ENCODE peak calls at places on chromosomes 11 and 22, in seven cellular contexts. H, D, N, B, M, I and W are unnamed samples.

GRCh38 chr11:123532131-123532530 is 102.1 kb downstream of the GRAMD1B start:
- DNase-seq in H (no peak), N (no peak), I (no peak), B (no peak), D (no peak), M (no peak), W (no peak)

GRCh38 chr11:2741006-2741376 is 41.2 kb upstream of the KCNQ1OT1 start:
- DNase-seq in I (no peak), B (no peak), N (no peak), D (no peak), H (no peak), M (no peak), W (no peak)

GRCh38 chr22:41469218-41469851 is 418 bp downstream of the ACO2 start:
- DNase-seq in M (no peak), B (no peak), D (no peak), H (no peak), I (no peak), N (no peak), W (peak)

GRCh38 chr22:45878901-45879551 is 97.9 kb downstream of the WNT7B start:
- DNase-seq in H (no peak), N (no peak), B (no peak), D (peak), I (no peak), M (no peak), W (no peak)

GRCh38 chr22:17990167-17990566 is 34.2 kb downstream of the MICAL3 start:
- DNase-seq in D (no peak), H (no peak), N (no peak), M (no peak), B (no peak), I (no peak), W (no peak)

GRCh38 chr11:2779499-2779980 is 79.7 kb upstream of the KCNQ1OT1 start:
- DNase-seq in B (no peak), D (no peak), M (no peak), H (no peak), N (no peak), I (no peak), W (no peak)

GRCh38 chr11:108319541-108320145 is 96.8 kb downstream of the ATM start:
- DNase-seq in I (peak), D (no peak), B (no peak), M (no peak), N (no peak), H (no peak), W (no peak)

GRCh38 chr11:21142007-21142406 is 472.6 kb downstream of the NELL1 start:
- DNase-seq in D (no peak), N (no peak), I (no peak), B (no peak), H (no peak), M (no peak), W (peak)

GRCh38 chr11:19738124-19738523 is 25.5 kb downstream of the NAV2 start:
- DNase-seq in I (no peak), H (no peak), B (no peak), M (no peak), N (no peak), D (no peak), W (no peak)

GRCh38 chr11:70265341-70265740 is 5.1 kb upstream of the PPFIA1 start:
- DNase-seq in M (no peak), H (no peak), N (no peak), I (no peak), D (no peak), B (no peak), W (no peak)
- H3K4me3 ChIP-seq in M (no peak), H (no peak), N (peak), I (no peak), D (no peak), B (no peak), W (no peak)

DNA sequence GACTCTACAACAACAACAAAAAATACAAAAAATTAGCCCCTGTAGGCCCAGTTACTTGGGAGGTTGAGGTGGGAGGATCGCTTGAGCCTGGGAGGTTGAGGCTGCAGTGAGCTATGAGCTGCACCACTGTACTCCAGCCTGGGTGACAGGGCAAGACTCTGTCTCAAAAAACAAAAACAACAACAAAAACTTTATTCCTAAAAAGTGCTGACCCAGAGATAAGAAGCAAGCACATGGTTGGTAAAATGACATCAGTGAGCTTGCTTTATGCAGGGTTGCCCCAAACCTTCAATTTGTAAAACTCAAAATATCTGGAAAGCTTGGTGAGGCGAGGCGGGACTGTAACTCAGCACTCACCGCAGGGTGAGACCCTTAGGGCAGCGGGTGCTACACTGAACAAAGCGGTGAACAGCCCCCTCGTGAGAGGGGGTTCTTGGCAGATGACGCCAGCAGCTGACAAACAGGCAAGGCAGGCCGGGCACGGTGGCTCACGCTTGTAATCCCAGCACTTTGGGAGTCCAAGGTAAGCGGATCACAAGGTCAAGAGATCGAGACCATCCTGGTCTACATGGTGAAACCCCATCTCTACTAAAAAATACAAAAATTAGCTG is 3.5 kb upstream of the TCIRG1 start:
- DNase-seq in H (no peak), I (no peak), N (no peak), B (no peak), M (no peak), D (no peak), W (no peak)
- H3K27ac ChIP-seq in H (no peak), I (no peak), N (no peak), B (no peak), M (no peak), D (no peak), W (no peak)

DNA sequence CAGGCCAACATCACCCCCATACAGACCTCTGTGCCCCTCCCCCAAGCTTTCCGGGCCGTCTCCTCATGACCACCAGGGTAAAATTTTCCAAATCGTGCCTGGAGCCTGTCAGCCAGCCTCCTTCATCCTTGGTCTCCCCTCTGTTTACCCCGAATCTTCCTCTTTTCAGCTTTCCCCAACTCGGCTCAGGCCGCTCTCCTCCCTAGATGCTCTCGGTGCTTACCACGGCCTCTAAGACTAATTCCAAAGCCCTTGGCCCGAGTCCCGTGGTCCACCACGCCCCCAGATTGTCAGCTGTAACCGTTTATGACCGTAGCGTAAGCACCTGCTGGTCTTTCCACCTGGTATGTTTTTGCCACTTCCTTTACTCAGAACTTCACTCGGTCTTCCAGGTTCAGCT is 1.4 kb downstream of the RASL10A start:
- DNase-seq in N (no peak), H (no peak), D (no peak), M (no peak), B (no peak), I (no peak), W (no peak)
- H3K4me3 ChIP-seq in N (no peak), H (peak), D (peak), M (no peak), B (no peak), I (no peak), W (no peak)

GRCh38 chr11:44609028-44609782 is 43.7 kb downstream of the CD82 start:
- DNase-seq in H (peak), D (no peak), I (no peak), N (no peak), M (peak), B (no peak), W (no peak)
- H3K27ac ChIP-seq in H (no peak), D (peak), I (no peak), N (no peak), M (peak), B (peak), W (no peak)

DNA sequence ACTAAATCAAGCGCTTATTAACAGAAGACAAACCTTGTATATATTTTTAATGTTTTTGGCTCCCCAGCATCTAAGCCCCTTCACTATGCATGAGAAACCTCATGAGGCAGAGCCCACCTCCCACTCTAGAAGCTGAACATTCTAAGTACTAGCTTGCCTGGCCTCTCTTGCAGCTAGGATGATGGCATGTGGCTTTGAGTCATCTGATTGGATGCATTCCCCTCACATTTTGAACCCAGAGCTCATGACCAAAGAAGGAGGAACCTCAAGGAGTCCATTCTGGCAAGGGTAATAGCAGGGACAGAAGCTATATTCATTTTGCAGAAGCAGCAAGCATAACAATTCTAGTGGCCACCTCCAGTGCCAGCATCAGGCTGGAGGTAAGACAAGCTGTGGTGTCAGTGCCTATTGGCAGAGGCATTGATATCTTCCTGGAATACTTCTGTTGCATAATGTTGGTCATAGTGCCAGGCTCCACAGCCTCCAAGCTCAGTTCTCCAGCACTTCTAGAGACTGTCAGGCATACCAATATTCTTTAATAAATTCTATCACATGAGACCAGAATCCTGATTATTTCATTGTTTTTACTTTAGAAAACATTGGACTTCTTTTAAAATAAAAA is 14.2 kb upstream of the ZC3H12C start:
- DNase-seq in M (no peak), I (no peak), H (no peak), D (no peak), B (no peak), N (no peak), W (no peak)
- H3K4me3 ChIP-seq in M (no peak), I (no peak), H (no peak), D (no peak), B (no peak), N (no peak), W (no peak)

GRCh38 chr22:42719656-42720262 is 911 bp downstream of the A4GALT start:
- DNase-seq in B (no peak), I (no peak), H (no peak), M (no peak), N (no peak), D (no peak), W (peak)
- H3K27ac ChIP-seq in B (no peak), I (peak), H (peak), M (no peak), N (no peak), D (peak), W (no peak)

DNA sequence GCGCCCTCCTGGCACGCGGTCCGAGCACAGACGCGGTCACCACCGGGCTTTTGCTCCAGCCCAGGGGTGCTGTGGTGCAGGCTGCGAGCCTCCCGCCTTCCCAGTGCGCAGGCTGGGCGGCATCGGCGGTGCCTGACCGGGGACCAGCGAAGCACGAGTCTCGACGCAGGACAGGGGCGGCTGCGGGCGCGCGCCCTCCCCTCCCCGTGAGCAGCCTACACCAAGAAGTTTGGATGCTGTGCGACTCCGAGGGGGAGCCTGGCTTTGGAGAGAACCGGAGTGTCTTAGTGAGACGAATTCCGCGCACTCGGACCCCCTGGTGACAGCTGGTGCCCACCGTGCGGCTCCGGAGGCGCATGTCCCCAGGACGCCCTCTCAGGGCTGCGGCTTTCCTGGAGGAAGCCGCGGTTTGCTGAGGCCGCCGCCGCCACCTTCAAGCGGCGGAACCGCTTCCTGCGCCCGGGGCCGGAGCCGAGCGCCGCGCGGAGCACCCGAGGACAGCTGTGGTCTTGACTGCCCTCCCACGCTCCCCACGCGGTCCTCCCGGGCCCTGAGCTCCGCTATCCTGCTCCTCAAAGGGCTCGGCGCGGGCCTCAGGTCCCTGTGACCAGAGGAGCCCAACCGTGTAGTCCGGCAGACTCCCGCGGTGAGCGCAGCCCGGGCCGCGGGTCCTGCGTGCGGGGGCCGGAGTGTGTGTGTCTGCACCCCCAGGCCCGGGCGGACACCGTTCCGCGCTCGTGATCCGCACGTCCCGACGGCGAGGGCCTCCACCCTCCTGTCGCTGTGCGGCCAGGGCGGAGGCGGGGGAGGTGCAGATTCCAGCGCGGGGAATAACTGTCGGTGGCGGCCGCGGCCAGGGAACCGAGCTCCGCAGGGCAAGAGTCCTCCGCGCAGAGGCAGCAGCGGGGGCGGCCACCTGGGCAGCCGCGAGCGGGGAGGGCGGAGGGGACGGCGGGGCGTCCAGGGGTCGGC is 1.7 kb downstream of the FGF3 start:
- DNase-seq in I (no peak), M (no peak), N (no peak), D (no peak), B (no peak), H (no peak), W (peak)
- H3K4me3 ChIP-seq in I (no peak), M (no peak), N (peak), D (no peak), B (no peak), H (peak), W (peak)

GRCh38 chr11:124672531-124673215 is 866 bp downstream of the SIAE start:
- DNase-seq in D (no peak), M (no peak), I (no peak), H (no peak), B (no peak), N (no peak), W (no peak)
- H3K27ac ChIP-seq in D (peak), M (no peak), I (peak), H (peak), B (no peak), N (no peak), W (no peak)

DNA sequence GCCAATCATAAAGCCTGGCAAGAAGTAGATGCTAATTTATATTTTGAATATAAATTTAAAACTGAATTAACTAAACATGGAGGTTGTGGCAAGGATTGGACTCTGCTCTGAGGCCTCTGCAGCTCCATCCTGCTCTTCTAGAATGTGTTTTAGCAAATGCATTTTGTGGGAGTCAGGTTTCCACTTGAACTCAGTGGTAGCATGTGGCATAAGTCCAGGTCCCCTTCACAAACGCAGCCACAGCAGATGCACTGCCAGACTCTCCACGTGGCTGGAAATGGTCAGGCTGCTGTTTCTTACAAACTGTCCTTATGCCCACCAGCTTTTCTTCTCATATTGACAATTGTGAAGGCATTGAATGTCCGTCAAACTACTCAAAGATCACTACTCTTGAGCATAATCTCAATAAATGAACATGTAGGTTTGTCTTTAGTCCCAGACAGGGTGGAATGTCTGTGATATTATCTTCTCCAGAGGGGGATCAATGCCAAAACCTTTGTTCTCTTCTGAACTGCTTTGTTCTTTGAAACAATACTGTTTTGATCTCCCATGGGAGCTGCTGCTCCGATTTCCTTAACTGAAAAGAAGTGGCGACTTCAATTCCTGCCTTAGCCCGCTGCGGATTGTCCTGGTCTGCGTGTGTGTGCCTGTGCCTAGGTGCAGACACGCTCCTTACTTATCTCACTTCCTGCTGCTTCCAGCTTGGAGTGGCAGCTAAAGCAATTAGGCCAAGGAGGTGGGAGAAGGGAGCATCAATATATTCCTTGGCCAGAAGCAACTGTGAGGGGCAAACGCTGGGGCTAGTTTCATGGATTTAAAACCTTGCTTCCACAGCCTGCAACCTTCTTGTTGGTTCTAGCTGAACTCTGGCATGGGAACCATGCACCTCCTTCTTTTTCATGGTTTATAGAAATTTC is 24.2 kb downstream of the EIF4G2 start:
- DNase-seq in D (no peak), M (no peak), H (no peak), I (peak), B (no peak), N (peak), W (peak)
- H3K4me3 ChIP-seq in D (no peak), M (no peak), H (no peak), I (no peak), B (no peak), N (no peak), W (peak)

DNA sequence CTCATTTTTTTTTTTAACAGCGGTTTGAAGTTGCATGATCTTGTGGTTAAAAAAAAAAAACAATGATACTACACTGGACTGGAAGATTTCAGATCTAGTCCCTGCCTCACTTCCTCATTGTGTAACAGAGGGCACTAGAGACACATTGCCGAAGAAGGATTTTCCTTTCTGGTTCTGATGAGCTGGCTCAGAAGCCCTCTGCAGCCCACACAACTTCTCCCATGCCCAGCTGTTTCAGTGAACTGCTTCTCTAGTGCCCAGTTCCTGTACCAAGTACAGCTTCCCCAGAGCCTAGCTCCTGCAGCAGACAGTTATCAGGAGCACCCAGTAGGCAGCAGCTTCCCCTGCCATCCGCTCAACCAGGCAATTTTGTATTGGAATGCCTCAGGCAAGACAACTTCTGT is 29.5 kb upstream of the ANO5 start:
- DNase-seq in M (no peak), D (no peak), H (no peak), I (no peak), B (no peak), N (no peak), W (no peak)
- H3K27ac ChIP-seq in M (no peak), D (no peak), H (no peak), I (no peak), B (no peak), N (no peak), W (no peak)